ENCODE peak calls at places on chromosomes 7 and 10, in six cellular contexts. C, T, G, Z, I and F are unnamed samples. For H3K9me3, the result is how much of the 10 kb centered on the place peaks cover.

GRCh38 chr10:30562787-30563186 is 66.8 kb downstream of the LYZL2 start:
- DNase-seq in G (no peak), Z (no peak), C (no peak), T (no peak), I (no peak), F (no peak)

GRCh38 chr7:925601-926000 is 28.9 kb downstream of the ADAP1 start:
- DNase-seq in C (no peak), I (no peak), G (no peak), Z (no peak), T (no peak), F (no peak)

GRCh38 chr7:50814166-50814565 is 31.5 kb upstream of the GRB10 start:
- DNase-seq in C (no peak), Z (no peak), I (peak), T (no peak), G (no peak), F (no peak)

GRCh38 chr7:6395898-6396582 is 51.7 kb downstream of the DAGLB start:
- DNase-seq in Z (no peak), C (no peak), G (no peak), I (peak), T (no peak), F (no peak)

GRCh38 chr7:128742206-128742605 is 3.0 kb downstream of the CALU start:
- DNase-seq in Z (peak), I (no peak), G (no peak), T (no peak), C (peak), F (no peak)

GRCh38 chr7:45712057-45712689 is 138.0 kb downstream of the ADCY1 start:
- DNase-seq in G (peak), C (no peak), I (no peak), T (no peak), Z (no peak), F (no peak)

GRCh38 chr7:85733163-85733915 is 546.5 kb upstream of the SEMA3D start:
- DNase-seq in C (peak), Z (peak), T (no peak), G (no peak), I (no peak), F (no peak)

GRCh38 chr7:99631311-99632109 is 14.8 kb downstream of the ZSCAN25 start:
- DNase-seq in G (peak), Z (no peak), C (peak), I (peak), T (peak), F (no peak)

GRCh38 chr10:76209135-76209534 is 777.7 kb downstream of the LRMDA start:
- DNase-seq in I (no peak), C (peak), Z (peak), G (no peak), T (no peak), F (no peak)

GRCh38 chr10:49679480-49679893 is at the start of gene C10orf53:
- DNase-seq in T (peak), C (peak), Z (peak), I (no peak), G (peak), F (peak)

GRCh38 chr10:24953350-24954074 is 1.1 kb upstream of the PRTFDC1 start:
- DNase-seq in I (no peak), T (no peak), C (peak), G (no peak), Z (no peak), F (no peak)
- H4K8ac ChIP-seq in I (no peak), T (peak), C (peak), G (no peak), Z (peak), F (no peak)

DNA sequence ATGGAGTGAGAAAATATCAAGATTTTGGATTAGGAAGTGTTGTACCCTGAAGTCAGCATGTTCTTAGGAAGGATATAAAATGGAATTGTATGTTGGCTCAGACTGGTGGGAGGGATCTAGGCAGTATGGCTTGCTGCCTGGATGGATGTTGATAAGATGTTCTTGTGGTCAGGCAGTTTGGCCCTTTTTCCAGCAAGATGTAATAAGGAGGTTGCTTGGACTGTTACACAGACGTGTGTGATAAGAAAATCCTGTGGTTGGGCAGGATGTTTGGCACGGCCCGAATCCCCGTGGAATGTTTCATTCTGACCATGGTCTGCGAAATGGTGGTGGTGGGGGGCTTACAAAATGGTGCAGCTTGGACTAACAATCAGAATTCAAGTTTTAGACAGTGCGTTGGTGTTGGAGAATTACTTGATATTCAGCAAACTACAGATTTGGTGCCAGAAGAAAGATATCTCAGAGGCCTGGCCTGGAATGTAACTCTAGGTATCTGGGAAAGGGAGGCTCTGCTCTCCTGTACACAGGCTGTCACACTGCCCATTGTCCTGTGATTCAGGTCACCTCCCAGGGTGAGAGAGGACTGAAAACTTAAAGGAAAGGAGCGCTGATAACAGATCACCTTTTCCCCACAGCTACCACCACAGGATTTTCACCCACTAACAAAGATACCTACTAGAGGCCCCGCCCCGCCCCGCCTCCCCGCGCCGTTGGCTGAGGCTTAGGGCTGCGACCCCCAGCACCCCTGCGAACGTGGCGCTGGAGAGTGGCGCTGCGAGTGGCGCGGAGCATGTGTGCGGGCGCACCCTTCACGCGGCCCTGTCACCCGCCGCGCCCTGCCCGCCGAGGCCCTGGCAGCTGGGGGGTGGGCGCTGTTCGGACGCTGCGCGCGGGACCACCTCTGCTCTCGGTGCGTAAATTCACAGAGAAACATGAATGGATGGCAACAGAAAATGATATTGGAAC is 19.3 kb upstream of the ZNF680 start:
- DNase-seq in I (no peak), T (no peak), G (no peak), Z (no peak), C (peak), F (no peak)
- H3K9me3 ChIP-seq in I (under half), T (half or more), G (under half), Z (under half), C (under half), F (under half)

GRCh38 chr10:104274762-104275721 is 6.1 kb downstream of the GSTO2 start:
- DNase-seq in C (no peak), I (peak), Z (no peak), T (peak), G (peak), F (no peak)
- H4K8ac ChIP-seq in C (peak), I (no peak), Z (no peak), T (peak), G (no peak), F (no peak)

GRCh38 chr10:114291076-114291475 is 52.0 kb downstream of the VWA2 start:
- DNase-seq in I (no peak), Z (no peak), G (no peak), T (no peak), C (no peak), F (no peak)

GRCh38 chr10:114291516-114291915 is 52.5 kb downstream of the VWA2 start:
- DNase-seq in C (no peak), G (no peak), Z (no peak), T (no peak), I (no peak), F (no peak)

GRCh38 chr10:114295393-114295792 is 56.3 kb downstream of the VWA2 start:
- DNase-seq in C (no peak), G (no peak), T (no peak), Z (no peak), I (no peak), F (no peak)

GRCh38 chr10:114297136-114297705 is 58.2 kb downstream of the VWA2 start:
- DNase-seq in G (no peak), C (no peak), Z (no peak), I (no peak), T (no peak), F (no peak)

DNA sequence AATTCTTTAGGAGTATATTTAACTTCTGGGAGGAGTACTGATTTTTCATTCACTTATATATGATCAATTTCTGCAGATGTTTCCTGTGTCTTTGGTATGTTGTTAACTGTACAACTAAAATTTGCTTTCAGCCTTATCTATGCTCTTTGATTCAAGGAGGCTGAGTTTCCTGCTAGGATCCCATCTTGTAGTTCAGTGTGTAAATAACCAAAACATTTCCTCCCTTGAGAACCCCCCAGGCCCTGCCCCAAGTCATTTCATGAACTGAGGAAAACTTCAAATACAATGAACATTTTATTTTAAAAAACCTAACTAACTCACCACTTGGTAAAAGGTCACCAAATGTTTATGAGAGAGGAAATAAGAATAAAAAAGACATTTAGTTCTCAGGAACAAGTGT is 55.5 kb downstream of the VWA2 start:
- DNase-seq in I (no peak), G (no peak), C (no peak), Z (no peak), T (no peak), F (no peak)
- H3K9me3 ChIP-seq in I (under half), G (under half), C (under half), Z (under half), T (under half), F (under half)

DNA sequence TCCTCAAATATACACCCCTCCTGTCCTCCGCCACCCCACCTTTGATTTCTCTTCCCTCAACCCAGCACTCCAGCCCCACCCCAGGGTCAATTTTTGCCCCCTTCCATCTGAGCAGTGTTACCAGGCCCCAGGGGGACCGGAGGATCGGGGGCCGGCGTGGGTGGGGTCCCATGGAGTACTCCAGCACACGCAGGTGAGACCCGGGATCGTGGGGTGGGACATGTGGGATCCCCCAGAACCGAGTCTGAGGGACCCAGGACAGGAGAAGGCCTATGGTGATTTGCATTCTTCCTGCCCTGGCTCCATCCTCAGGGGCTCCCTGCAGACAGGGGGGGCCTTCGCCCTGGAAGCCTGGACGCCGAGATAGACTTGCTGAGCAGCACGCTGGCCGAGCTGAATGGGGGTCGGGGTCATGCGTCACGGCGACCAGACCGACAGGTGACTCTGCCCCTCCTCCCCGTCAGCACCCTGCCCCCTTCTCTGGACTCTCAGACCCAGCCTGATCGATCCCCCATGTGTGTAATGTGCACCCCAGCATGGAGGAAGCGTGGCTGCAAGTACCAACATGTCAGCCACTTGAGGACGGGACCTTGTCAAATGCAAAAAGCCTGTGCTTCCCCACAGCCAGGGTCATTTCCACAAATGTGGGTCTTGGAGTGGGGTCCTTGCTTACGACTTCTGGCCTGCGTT is 754 bp downstream of the TRIP6 start:
- DNase-seq in I (no peak), T (no peak), Z (no peak), G (peak), C (no peak), F (no peak)
- H4K8ac ChIP-seq in I (peak), T (peak), Z (peak), G (no peak), C (peak), F (no peak)

GRCh38 chr7:96694082-96694481 is 15.6 kb downstream of the SEM1 start:
- DNase-seq in T (no peak), C (no peak), I (no peak), G (no peak), Z (no peak), F (no peak)
- H3K9me3 ChIP-seq in T (under half), C (under half), I (under half), G (under half), Z (under half), F (under half)

DNA sequence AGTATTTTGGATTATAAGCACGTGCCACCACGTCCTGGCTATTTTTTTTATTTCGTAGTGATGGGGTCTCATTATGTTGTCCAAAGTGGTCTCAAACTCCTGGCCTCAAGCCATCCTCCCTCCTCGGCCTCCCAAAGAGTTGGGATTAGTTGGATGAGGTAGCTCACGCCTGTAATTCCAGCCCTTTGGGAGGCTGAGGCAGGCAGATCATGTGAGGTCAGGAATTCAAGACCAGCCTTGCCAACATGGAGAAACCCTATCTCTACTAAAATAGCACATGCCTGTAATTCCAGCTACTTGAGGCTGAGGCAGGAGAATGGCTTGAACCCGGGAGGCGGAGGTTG is 21.8 kb upstream of the YWHAG start:
- DNase-seq in C (no peak), I (no peak), Z (no peak), T (no peak), G (no peak), F (no peak)
- H4K8ac ChIP-seq in C (peak), I (peak), Z (peak), T (peak), G (no peak), F (no peak)

GRCh38 chr10:33914746-33915145 is 580.3 kb upstream of the NRP1 start:
- DNase-seq in T (no peak), Z (no peak), C (no peak), I (no peak), G (no peak), F (no peak)

GRCh38 chr10:33921970-33922605 is 587.6 kb upstream of the NRP1 start:
- DNase-seq in T (no peak), C (no peak), Z (no peak), G (no peak), I (no peak), F (no peak)

GRCh38 chr10:33917069-33917468 is 582.6 kb upstream of the NRP1 start:
- DNase-seq in Z (no peak), G (no peak), T (no peak), I (no peak), C (no peak), F (no peak)

DNA sequence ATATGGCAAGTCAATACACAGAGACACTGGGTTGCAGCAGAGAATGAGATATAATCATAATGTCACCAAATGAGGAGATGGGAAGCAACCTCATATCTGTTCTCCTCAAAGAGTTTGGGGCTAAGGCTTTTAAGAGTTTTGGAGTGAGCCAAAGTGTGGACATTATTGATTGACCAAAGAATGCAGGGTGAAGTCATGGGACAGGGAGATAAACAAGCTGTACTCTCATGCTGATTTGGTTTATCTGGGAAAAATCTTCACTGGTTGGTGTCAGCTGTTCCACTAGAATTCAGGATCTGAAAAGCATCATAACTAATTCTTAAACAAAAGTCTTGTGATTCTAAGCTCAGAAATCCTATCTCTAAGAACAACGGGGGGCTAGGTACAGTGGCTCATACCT is 585.9 kb upstream of the NRP1 start:
- DNase-seq in I (no peak), Z (no peak), G (no peak), C (no peak), T (no peak), F (no peak)
- H3K9me3 ChIP-seq in I (under half), Z (under half), G (under half), C (under half), T (under half), F (under half)

GRCh38 chr10:32346551-32347362 is at the start of gene EPC1:
- DNase-seq in T (peak), Z (peak), C (peak), I (peak), G (peak), F (peak)

GRCh38 chr10:32348297-32349198 is 1.6 kb upstream of the EPC1 start:
- DNase-seq in T (no peak), G (no peak), I (peak), Z (no peak), C (no peak), F (no peak)

GRCh38 chr10:32346134-32346550 is 816 bp downstream of the EPC1 start:
- DNase-seq in C (peak), Z (peak), T (peak), I (peak), G (peak), F (peak)

GRCh38 chr10:32349199-32349585 is 2.2 kb upstream of the EPC1 start:
- DNase-seq in T (no peak), Z (no peak), G (no peak), C (no peak), I (no peak), F (no peak)

DNA sequence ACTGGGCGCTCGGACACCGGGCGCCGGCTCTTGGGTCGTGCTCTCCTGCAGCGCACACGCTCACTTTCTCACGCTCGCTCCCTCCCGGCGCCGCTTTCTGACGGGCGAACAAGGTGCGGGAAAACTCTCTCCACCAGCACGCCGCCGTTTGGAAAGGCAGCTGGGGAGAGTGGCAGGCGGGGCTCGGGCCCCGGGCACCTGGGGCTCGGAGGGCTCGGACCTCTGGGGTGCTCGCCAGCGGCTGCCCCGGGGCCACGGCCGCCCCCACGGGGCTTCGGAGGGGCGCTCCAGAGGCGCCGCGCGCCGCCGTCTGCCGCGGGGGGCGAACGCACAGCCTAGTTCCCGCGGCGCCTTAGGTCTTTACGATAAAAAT is 391 bp upstream of the EPC1 start:
- DNase-seq in T (no peak), G (peak), I (peak), Z (no peak), C (no peak), F (no peak)
- H4K8ac ChIP-seq in T (peak), G (no peak), I (peak), Z (peak), C (no peak), F (no peak)

DNA sequence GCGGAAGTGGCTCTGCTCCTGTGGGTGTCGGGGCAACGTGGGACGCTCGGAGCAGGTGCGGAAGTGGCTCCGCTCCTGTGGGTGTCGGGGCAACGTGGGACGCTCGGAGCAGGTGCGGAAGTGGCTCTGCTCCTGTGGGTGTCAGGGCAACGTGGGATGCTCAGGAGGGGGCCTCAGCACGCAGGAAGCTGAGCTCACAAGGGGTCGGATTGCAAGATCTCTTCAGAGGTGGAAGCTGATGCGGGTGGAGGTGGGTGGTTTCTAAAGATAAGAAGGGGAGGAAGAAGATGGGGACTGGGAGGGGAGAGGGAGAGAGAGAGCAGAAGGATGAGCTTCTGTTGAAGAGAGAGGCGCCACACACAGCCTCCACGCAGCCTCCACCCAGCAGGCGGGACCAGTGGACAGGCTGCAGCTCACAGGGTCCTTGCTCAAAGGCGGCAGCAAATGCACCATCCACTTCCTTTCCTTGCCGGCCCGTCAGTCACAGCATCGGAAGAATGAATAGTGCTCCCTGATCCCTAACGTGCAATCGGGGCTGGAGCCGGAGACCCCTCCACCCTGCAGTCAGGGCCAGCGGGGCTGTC is 78.7 kb downstream of the PTPRN2 start:
- DNase-seq in C (no peak), I (no peak), G (no peak), Z (no peak), T (no peak), F (no peak)
- H3K9me3 ChIP-seq in C (half or more), I (under half), G (under half), Z (under half), T (under half), F (under half)